ENCODE peak calls at places on chromosomes 13 and 19, in nine cellular contexts. Z is GM23338, G is A549, V is K562, A is HCT116, F is HepG2, K is SK-N-SH, D is HL-60, Y is GM12878. R is an unnamed sample.

GRCh38 chr13:21071894-21072293 is 10.5 kb upstream of the LATS2 start:
- DNase-seq in F (no peak), K (no peak), Y (no peak), G (no peak), Z (no peak), V (no peak), A (no peak), D (no peak), R (no peak)

GRCh38 chr13:107211073-107211472 is 643.1 kb upstream of the ARGLU1 start:
- DNase-seq in Z (peak; percentile 92), A (peak; percentile 22), D (peak; percentile 33), Y (no peak), K (peak; percentile 70), V (peak; percentile 46), G (peak; percentile 61), F (peak; percentile 78), R (peak; percentile 42)

GRCh38 chr19:4521170-4521887 is 3.0 kb upstream of the PLIN4 start:
- DNase-seq in Z (no peak), K (no peak), F (peak; percentile 60), Y (no peak), A (no peak), D (no peak), G (no peak), V (no peak), R (no peak)

GRCh38 chr19:23071087-23071511 is 45.7 kb upstream of the ZNF730 start:
- DNase-seq in G (no peak), Y (no peak), V (no peak), A (no peak), F (no peak), K (peak; percentile 66), Z (peak; percentile 71), D (no peak), R (no peak)

GRCh38 chr19:44930088-44930487 is 11.9 kb upstream of the APOC4 start:
- DNase-seq in K (no peak), F (no peak), G (no peak), A (no peak), V (no peak), D (no peak), Z (no peak), Y (no peak), R (no peak)

GRCh38 chr13:19960673-19961015 is 2.1 kb downstream of the ZMYM2 start:
- DNase-seq in A (no peak), D (no peak), K (no peak), F (no peak), Y (no peak), G (no peak), V (no peak), Z (no peak), R (no peak)

GRCh38 chr19:50739841-50740426 is 16.8 kb downstream of the CLEC11A start:
- DNase-seq in A (no peak), F (no peak), Y (no peak), D (no peak), G (no peak), Z (peak; percentile 85), K (no peak), V (no peak), R (no peak)

GRCh38 chr13:51066091-51066831 is 44.8 kb downstream of the C13orf42 start:
- DNase-seq in K (no peak), A (no peak), D (no peak), F (no peak), Z (peak; percentile 25), Y (no peak), V (no peak), G (no peak), R (no peak)

GRCh38 chr13:51746802-51747201 is 57.2 kb downstream of the DHRS12 start:
- DNase-seq in A (no peak), Y (no peak), K (no peak), D (no peak), V (no peak), F (no peak), Z (no peak), G (no peak), R (no peak)

GRCh38 chr13:31433201-31433600 is 233.4 kb downstream of the B3GLCT start:
- DNase-seq in K (no peak), Z (no peak), G (no peak), Y (no peak), D (no peak), V (no peak), A (no peak), F (no peak), R (no peak)

GRCh38 chr19:41335467-41335866 is 18.3 kb downstream of the TGFB1 start:
- DNase-seq in A (no peak), G (no peak), Z (no peak), F (no peak), K (no peak), Y (no peak), D (no peak), V (no peak), R (no peak)

GRCh38 chr13:31485183-31485582 is 254.1 kb upstream of the RXFP2 start:
- DNase-seq in D (peak; percentile 47), K (no peak), A (no peak), Y (no peak), G (no peak), F (no peak), Z (no peak), V (no peak), R (no peak)

GRCh38 chr13:94249512-94249911 is 230.0 kb downstream of the DCT start:
- DNase-seq in K (no peak), V (no peak), Z (peak; percentile 28), A (no peak), G (no peak), Y (no peak), F (peak; percentile 27), D (no peak), R (no peak)

GRCh38 chr19:2478756-2479555 is 3.0 kb downstream of the GADD45B start:
- DNase-seq in Z (peak; percentile 89), V (no peak), F (no peak), G (peak; percentile 58), D (no peak), Y (no peak), A (no peak), K (no peak), R (no peak)

DNA sequence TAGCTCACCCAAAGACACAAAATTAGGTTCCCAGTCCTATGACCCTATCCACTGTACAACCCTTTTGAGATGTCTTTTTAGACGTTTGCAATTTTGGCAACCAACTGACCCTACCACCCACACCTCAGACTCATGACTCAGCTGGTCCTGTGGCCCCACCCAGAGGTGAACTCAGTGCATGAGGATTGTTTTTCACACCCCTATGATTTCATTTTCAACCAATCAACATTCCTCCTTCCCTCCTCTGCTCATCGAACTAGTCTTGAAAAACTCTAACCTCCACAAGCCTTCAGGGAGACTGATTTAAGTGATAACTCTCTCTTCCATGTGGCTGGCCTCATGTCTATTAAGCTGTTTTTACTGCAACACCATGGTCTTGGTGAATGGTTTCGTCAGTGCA is 350.7 kb downstream of the UQCRFS1 start:
- DNase-seq in G (no peak), Z (no peak), F (no peak), Y (no peak), V (no peak), A (no peak), D (no peak), K (no peak), R (no peak)
- TF ChIP-seq REST in G (no peak), Z (no peak), F (no peak), Y (no peak), V (no peak), A (no peak), D (no peak), K (no peak), R (no peak)

GRCh38 chr13:37486171-37486661 is 112.4 kb downstream of the POSTN start:
- DNase-seq in V (no peak), G (no peak), Y (no peak), A (no peak), Z (no peak), K (no peak), D (no peak), F (no peak), R (no peak)
- TF ChIP-seq REST in V (no peak), G (no peak), Y (no peak), A (no peak), Z (no peak), K (no peak), D (no peak), F (no peak), R (no peak)

GRCh38 chr13:49220035-49220855 is at the start of gene MLNR:
- DNase-seq in Z (peak; percentile 76), A (no peak), F (peak; percentile 39), G (peak; percentile 68), K (peak; percentile 86), Y (no peak), V (peak; percentile 42), D (no peak), R (no peak)

GRCh38 chr13:49216334-49216733 is 3.8 kb upstream of the MLNR start:
- DNase-seq in A (no peak), V (no peak), F (no peak), K (no peak), G (no peak), D (no peak), Z (no peak), Y (no peak), R (no peak)

GRCh38 chr13:49219647-49220034 is 497 bp upstream of the MLNR start:
- DNase-seq in Y (no peak), D (no peak), A (no peak), G (no peak), F (peak; percentile 43), Z (no peak), K (no peak), V (no peak), R (no peak)

GRCh38 chr13:49218493-49219051 is 1.6 kb upstream of the MLNR start:
- DNase-seq in G (no peak), A (no peak), F (no peak), K (no peak), Y (no peak), V (no peak), D (no peak), Z (peak; percentile 63), R (no peak)

DNA sequence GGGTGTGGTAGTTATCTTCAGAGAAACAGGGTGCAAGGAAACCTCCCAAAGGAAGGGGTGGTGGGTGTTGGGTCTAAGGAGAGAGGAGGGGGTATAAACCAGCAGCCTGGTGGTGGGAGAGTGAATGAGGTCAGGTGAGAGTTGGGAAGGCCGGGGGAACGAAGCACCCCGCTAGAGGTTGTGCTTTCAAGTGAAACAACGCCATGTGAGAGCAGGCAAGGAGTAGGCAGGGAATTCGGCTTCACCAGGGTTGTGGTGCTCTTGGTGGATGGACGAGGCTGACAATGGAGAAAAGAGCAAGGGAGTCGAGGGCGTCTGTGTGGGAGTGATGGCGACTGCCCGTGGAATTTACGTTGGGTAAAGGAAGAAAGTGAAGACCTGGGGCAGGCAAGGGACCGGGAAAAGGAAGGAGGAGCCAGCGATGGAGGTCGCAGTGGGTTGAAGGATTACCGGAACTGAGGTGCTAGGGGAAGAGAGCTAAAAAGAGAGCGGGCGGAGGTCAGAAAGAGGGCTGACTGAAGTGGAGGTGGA is 2.1 kb upstream of the MLNR start:
- DNase-seq in F (no peak), D (no peak), V (no peak), Z (peak; percentile 20), Y (no peak), G (no peak), A (no peak), K (no peak), R (no peak)
- TF ChIP-seq REST in F (no peak), D (no peak), V (no peak), Z (no peak), Y (no peak), G (no peak), A (no peak), K (no peak), R (no peak)

DNA sequence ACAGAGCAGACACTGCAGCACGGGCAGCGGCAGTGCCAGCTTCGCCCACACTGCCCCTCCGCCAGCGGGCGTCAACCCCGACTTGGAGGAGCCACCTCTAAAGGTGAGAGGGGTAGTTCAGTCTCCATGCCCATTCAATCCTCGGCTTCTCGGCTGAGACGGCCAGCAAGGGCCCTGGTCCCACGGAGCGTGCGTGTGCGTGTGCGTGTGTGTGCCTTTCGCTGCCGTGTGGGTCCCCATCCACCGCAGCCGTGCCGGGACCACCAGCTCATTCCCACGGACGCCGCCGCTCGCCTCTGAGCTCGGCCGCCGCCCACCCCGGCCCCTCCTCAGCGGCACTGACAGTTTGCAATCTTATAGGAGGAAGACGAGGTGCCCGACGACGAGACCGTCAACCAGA is 55.5 kb upstream of the LDLR start:
- DNase-seq in V (no peak), K (no peak), G (no peak), Y (no peak), A (no peak), D (no peak), Z (no peak), F (no peak), R (no peak)
- TF ChIP-seq REST in V (no peak), K (no peak), G (no peak), Y (no peak), A (no peak), D (no peak), Z (no peak), F (no peak), R (no peak)